ENCODE peak calls at places on chromosome 12, in six cellular contexts. Z is aorta, U is ovary, S is brain microvascular endothelial cell, Q is MM.1S, G is GM23338. E is an unnamed sample.

GRCh38 chr12:100356646-100357223 is at the start of gene SLC17A8:
- DNase-seq in Z (no peak), U (no peak), S (no peak), Q (no peak), G (peak), E (no peak)

GRCh38 chr12:122730215-122731014 is at the start of gene HCAR1:
- DNase-seq in Z (no peak), U (peak), S (peak), Q (no peak), G (no peak), E (no peak)

GRCh38 chr12:95504140-95504539 is 30.2 kb downstream of the METAP2 start:
- DNase-seq in Z (no peak), U (no peak), S (no peak), Q (no peak), G (no peak), E (no peak)

GRCh38 chr12:41856228-41856627 is 288.4 kb downstream of the GXYLT1 start:
- DNase-seq in Z (no peak), U (no peak), S (no peak), Q (no peak), G (no peak), E (no peak)

GRCh38 chr12:124814741-124815613 is 48.7 kb downstream of the SCARB1 start:
- DNase-seq in Z (no peak), U (no peak), S (no peak), Q (no peak), G (no peak), E (no peak)

GRCh38 chr12:7131502-7131866 is 1.3 kb downstream of the CLSTN3 start:
- DNase-seq in Z (no peak), U (no peak), S (no peak), Q (no peak), G (peak), E (no peak)

GRCh38 chr12:101759396-101760047 is 20.3 kb upstream of the SYCP3 start:
- DNase-seq in Z (no peak), U (no peak), S (peak), Q (peak), G (peak), E (no peak)

GRCh38 chr12:111870216-111870615 is 28.2 kb downstream of the MAPKAPK5 start:
- DNase-seq in Z (no peak), U (no peak), S (no peak), Q (no peak), G (no peak), E (no peak)

GRCh38 chr12:78916845-78917480 is 52.4 kb downstream of the SYT1 start:
- DNase-seq in Z (no peak), U (no peak), S (peak), Q (no peak), G (peak), E (no peak)

GRCh38 chr12:49950310-49951251 is at the start of gene AQP2:
- DNase-seq in Z (peak), U (peak), S (no peak), Q (no peak), G (no peak), E (no peak)

GRCh38 chr12:44235674-44236073 is 399.8 kb downstream of the TMEM117 start:
- DNase-seq in Z (no peak), U (no peak), S (no peak), Q (no peak), G (no peak), E (no peak)

GRCh38 chr12:1324099-1324498 is 270.3 kb downstream of the FBXL14 start:
- DNase-seq in Z (no peak), U (no peak), S (no peak), Q (no peak), G (no peak), E (no peak)

GRCh38 chr12:1533205-1533601 is 61.2 kb downstream of the FBXL14 start:
- DNase-seq in Z (no peak), U (no peak), S (no peak), Q (peak), G (no peak), E (no peak)

GRCh38 chr12:109944975-109945374 is 44.9 kb downstream of the TCHP start:
- DNase-seq in Z (no peak), U (peak), S (peak), Q (no peak), G (peak), E (no peak)

GRCh38 chr12:66279127-66279712 is 23.1 kb upstream of the HELB start:
- DNase-seq in Z (no peak), U (no peak), S (peak), Q (no peak), G (peak), E (no peak)

GRCh38 chr12:120353556-120354317 is 15.2 kb downstream of the MSI1 start:
- DNase-seq in Z (no peak), U (no peak), S (no peak), Q (no peak), G (no peak), E (no peak)

GRCh38 chr12:122517877-122518276 is 8.9 kb downstream of the RSRC2 start:
- DNase-seq in Z (no peak), U (peak), S (peak), Q (no peak), G (no peak), E (no peak)

GRCh38 chr12:99087278-99087677 is 442.2 kb downstream of the APAF1 start:
- DNase-seq in Z (no peak), U (no peak), S (no peak), Q (no peak), G (peak), E (no peak)

GRCh38 chr12:91326043-91327027 is 143.7 kb upstream of the DCN start:
- DNase-seq in Z (no peak), U (no peak), S (peak), Q (peak), G (peak), E (peak)

GRCh38 chr12:52445876-52446275 is 6.1 kb downstream of the KRT6B start:
- DNase-seq in Z (no peak), U (no peak), S (no peak), Q (no peak), G (no peak), E (no peak)

GRCh38 chr12:94230357-94230905 is 82.1 kb downstream of the PLXNC1 start:
- DNase-seq in Z (no peak), U (no peak), S (no peak), Q (no peak), G (no peak), E (no peak)

GRCh38 chr12:124361074-124361965 is 66.4 kb downstream of the RFLNA start:
- DNase-seq in Z (no peak), U (no peak), S (no peak), Q (no peak), G (no peak), E (no peak)

GRCh38 chr12:51322452-51322851 is 1.5 kb downstream of the BIN2 start:
- DNase-seq in Z (no peak), U (no peak), S (no peak), Q (peak), G (no peak), E (no peak)

GRCh38 chr12:51321882-51322281 is 2.1 kb downstream of the BIN2 start:
- DNase-seq in Z (no peak), U (no peak), S (no peak), Q (no peak), G (no peak), E (no peak)

GRCh38 chr12:51320695-51321320 is 3.2 kb downstream of the BIN2 start:
- DNase-seq in Z (no peak), U (no peak), S (no peak), Q (peak), G (peak), E (no peak)

GRCh38 chr12:51320311-51320694 is 3.7 kb downstream of the BIN2 start:
- DNase-seq in Z (no peak), U (no peak), S (no peak), Q (no peak), G (no peak), E (no peak)

GRCh38 chr12:51318846-51319570 is 5.0 kb downstream of the BIN2 start:
- DNase-seq in Z (no peak), U (no peak), S (no peak), Q (peak), G (no peak), E (no peak)
- H3K4me3 ChIP-seq in Z (no peak), U (no peak), S (no peak), Q (peak), G (no peak), E (no peak)

GRCh38 chr12:64255249-64255648 is 33.2 kb upstream of the KICS2 start:
- DNase-seq in Z (no peak), U (no peak), S (no peak), Q (no peak), G (no peak), E (no peak)

GRCh38 chr12:64256166-64256800 is 34.2 kb upstream of the KICS2 start:
- DNase-seq in Z (no peak), U (no peak), S (peak), Q (peak), G (peak), E (peak)

GRCh38 chr12:64252708-64253107 is 30.6 kb upstream of the KICS2 start:
- DNase-seq in Z (no peak), U (no peak), S (no peak), Q (no peak), G (no peak), E (no peak)

GRCh38 chr12:64258576-64258975 is 36.5 kb upstream of the KICS2 start:
- DNase-seq in Z (no peak), U (no peak), S (no peak), Q (no peak), G (peak), E (no peak)

DNA sequence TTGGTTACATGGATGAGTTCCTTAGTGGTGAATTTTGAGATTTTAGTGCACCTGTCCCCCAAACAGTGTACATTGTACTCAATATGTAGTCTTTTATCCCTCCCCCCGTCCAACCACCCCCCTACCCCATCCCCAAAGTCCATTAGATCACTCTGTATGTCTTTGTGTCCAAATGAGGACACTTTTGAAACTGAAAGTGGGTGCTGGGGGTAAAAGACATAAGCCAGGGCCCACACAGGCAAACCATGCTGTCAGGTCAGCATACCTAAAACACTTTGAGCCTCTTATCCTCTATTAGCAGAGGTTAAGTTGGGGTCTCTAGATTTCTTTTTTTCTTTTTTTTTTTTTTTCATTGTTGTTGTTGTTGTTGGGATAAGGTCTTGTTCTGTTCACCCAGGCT is 31.3 kb upstream of the KICS2 start:
- DNase-seq in Z (no peak), U (no peak), S (no peak), Q (peak), G (no peak), E (no peak)
- H3K4me3 ChIP-seq in Z (no peak), U (no peak), S (no peak), Q (no peak), G (no peak), E (no peak)

DNA sequence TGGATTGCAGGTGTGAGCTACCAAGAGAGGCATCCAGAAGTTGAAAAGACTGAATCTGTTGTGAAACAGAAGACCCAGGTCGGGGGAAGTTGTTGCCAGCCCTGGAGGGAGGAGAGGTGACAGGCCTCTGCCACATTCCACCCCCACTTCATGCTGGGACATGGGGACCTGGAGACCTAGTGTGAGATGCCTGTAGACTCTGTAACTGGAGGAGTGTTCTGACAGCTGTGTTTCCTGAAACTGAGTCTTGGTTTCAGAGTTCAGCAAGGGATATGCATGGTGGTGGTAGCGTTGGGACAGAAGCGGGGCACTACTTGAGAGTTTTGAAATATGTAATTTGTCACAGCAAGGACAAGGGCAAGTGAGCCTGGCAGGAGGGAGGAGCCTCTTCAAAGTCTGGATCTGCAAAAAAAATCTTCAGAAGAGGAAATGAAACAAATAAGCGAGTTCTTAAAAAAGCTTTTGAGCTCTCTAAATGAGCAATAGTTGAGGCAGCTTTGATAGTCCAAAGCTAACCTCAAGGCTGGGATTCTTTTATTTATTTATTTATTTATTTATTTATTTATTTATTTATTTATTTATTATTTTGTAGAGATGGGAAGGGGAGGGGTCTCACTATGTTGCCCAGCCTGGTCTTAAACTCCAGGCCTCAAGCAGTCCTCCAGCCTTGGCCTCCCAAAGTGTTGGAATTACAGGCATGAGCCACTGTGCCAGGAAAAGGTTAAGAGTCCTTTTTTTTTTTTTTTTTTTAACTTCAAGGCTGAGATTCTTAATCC is 58.9 kb upstream of the EEA1 start:
- DNase-seq in Z (no peak), U (no peak), S (no peak), Q (peak), G (peak), E (no peak)
- H3K4me3 ChIP-seq in Z (no peak), U (no peak), S (no peak), Q (peak), G (no peak), E (no peak)

DNA sequence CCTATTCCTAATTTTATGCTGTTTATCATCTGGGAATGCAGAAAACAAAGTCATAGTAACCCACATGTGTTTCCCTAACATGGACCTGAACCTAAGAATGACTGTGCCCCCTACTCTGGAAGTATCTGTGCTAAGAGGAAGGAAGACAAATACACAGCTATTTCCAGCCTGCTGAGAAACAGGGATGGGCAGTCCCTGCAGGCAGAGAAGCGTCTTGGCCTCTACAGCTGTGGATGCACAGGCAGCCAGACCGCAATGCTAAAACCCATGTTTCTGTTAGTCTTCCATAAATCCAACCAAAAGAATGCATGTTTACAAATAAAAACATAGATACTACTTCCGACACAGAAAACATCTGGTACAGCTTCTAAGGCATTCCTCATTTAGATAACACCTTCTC is 56.1 kb downstream of the DUSP16 start:
- DNase-seq in Z (no peak), U (no peak), S (peak), Q (no peak), G (peak), E (no peak)
- H3K4me3 ChIP-seq in Z (peak), U (peak), S (no peak), Q (no peak), G (no peak), E (no peak)

GRCh38 chr12:27095346-27095745 is 13.0 kb upstream of the C12orf71 start:
- DNase-seq in Z (no peak), U (no peak), S (no peak), Q (no peak), G (no peak), E (peak)

GRCh38 chr12:27096420-27096819 is 14.0 kb upstream of the C12orf71 start:
- DNase-seq in Z (no peak), U (no peak), S (no peak), Q (no peak), G (no peak), E (no peak)

GRCh38 chr12:27094726-27095125 is 12.3 kb upstream of the C12orf71 start:
- DNase-seq in Z (no peak), U (no peak), S (no peak), Q (no peak), G (no peak), E (no peak)
- H3K4me3 ChIP-seq in Z (no peak), U (no peak), S (no peak), Q (no peak), G (no peak), E (no peak)

GRCh38 chr12:3727354-3727753 is 25.6 kb downstream of the CRACR2A start:
- DNase-seq in Z (no peak), U (no peak), S (no peak), Q (no peak), G (no peak), E (no peak)
- H3K4me3 ChIP-seq in Z (no peak), U (no peak), S (no peak), Q (no peak), G (no peak), E (no peak)

DNA sequence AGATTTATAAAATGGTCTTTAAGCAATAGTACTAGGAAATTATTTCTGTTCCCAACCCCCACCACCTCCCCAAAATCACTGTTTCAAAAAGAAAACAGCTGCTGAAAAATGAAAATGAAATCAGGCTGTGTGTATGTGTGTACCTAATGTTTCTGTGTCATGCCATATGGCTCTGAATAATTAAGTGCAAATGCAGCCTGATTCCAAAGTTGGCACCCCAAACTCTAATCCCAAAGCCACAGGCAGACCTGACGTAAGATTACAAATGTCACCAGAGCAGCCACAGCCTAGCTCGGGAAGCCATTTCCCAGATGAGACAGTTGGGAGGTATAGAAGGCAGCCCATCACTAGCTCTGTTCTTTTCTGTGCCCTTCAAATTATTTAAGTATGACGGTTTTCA is 175.5 kb downstream of the MED13L start:
- DNase-seq in Z (no peak), U (no peak), S (no peak), Q (no peak), G (no peak), E (no peak)
- H3K4me3 ChIP-seq in Z (no peak), U (no peak), S (no peak), Q (no peak), G (no peak), E (no peak)

GRCh38 chr12:116878567-116879508 is 2.4 kb downstream of the HRK start:
- DNase-seq in Z (no peak), U (no peak), S (no peak), Q (no peak), G (peak), E (no peak)
- H3K4me3 ChIP-seq in Z (no peak), U (no peak), S (peak), Q (peak), G (peak), E (peak)

E was measured in prostate gland.